ENCODE peak calls at places on chromosomes 4 and X, in five cellular contexts. V, H, K, U and I are unnamed samples.
A peak's percentile ranks its signal among the peaks of the same experiment; 100 is the strongest.

GRCh38 chrX:8042304-8042703 is 115.1 kb upstream of the PNPLA4 start:
- DNase-seq in V (no peak), H (no peak), K (peak; percentile 1), U (no peak), I (no peak)

GRCh38 chr4:169266081-169266480 is 4.7 kb downstream of the SH3RF1 start:
- DNase-seq in V (no peak), H (no peak), K (no peak), U (no peak), I (no peak)

GRCh38 chrX:113828470-113828869 is 755.4 kb upstream of the HTR2C start:
- DNase-seq in V (no peak), H (no peak), K (no peak), U (no peak), I (no peak)

GRCh38 chr4:76341063-76341462 is 34.5 kb downstream of the STBD1 start:
- DNase-seq in V (peak; percentile 34), H (no peak), K (peak; percentile 88), U (no peak), I (no peak)

GRCh38 chrX:134685662-134686061 is 27.4 kb upstream of the PLAC1 start:
- DNase-seq in V (no peak), H (peak; percentile 14), K (peak; percentile 53), U (no peak), I (no peak)

GRCh38 chr4:81757706-81758105 is 286.0 kb upstream of the RASGEF1B start:
- DNase-seq in V (no peak), H (no peak), K (no peak), U (no peak), I (no peak)

GRCh38 chr4:150583287-150584197 is 1.6 kb downstream of the MAB21L2 start:
- DNase-seq in V (no peak), H (peak; percentile 8), K (peak; percentile 47), U (no peak), I (no peak)

GRCh38 chr4:5800496-5800895 is 89.5 kb downstream of the EVC start:
- DNase-seq in V (no peak), H (no peak), K (no peak), U (no peak), I (no peak)

GRCh38 chr4:114558446-114559020 is 40.1 kb upstream of the UGT8 start:
- DNase-seq in V (no peak), H (no peak), K (no peak), U (no peak), I (no peak)

GRCh38 chrX:3526749-3527148 is 180.3 kb upstream of the MXRA5 start:
- DNase-seq in V (no peak), H (no peak), K (peak; percentile 27), U (no peak), I (no peak)

GRCh38 chrX:56766554-56767412 is 37.7 kb downstream of the NBDY start:
- DNase-seq in V (no peak), H (peak; percentile 45), K (peak; percentile 48), U (peak; percentile 33), I (no peak)

GRCh38 chrX:19487520-19488200 is 27.6 kb downstream of the MAP3K15 start:
- DNase-seq in V (no peak), H (no peak), K (no peak), U (peak; percentile 41), I (no peak)

GRCh38 chr4:132642196-132642817 is 506.8 kb upstream of the PCDH10 start:
- DNase-seq in V (no peak), H (no peak), K (peak; percentile 70), U (no peak), I (peak; percentile 8)

GRCh38 chr4:1653776-1654175 is 30.3 kb downstream of the FAM53A start:
- DNase-seq in V (no peak), H (no peak), K (no peak), U (no peak), I (no peak)

GRCh38 chr4:184968784-184969201 is 49.5 kb upstream of the HELT start:
- DNase-seq in V (no peak), H (no peak), K (no peak), U (peak; percentile 91), I (no peak)

GRCh38 chrX:79721234-79721633 is 293.3 kb upstream of the TBX22 start:
- DNase-seq in V (no peak), H (no peak), K (no peak), U (no peak), I (no peak)

GRCh38 chr4:25621027-25621930 is 34.4 kb upstream of the SLC34A2 start:
- DNase-seq in V (no peak), H (no peak), K (peak; percentile 2), U (no peak), I (no peak)

GRCh38 chr4:189081831-189082230 is 858.8 kb upstream of the FRG1 start:
- DNase-seq in V (no peak), H (no peak), K (no peak), U (no peak), I (no peak)

GRCh38 chr4:48779095-48779997 is 733 bp downstream of the FRYL start:
- DNase-seq in V (no peak), H (peak; percentile 86), K (peak; percentile 62), U (peak; percentile 64), I (peak; percentile 64)

GRCh38 chr4:47876310-47876709 is 38.1 kb downstream of the NFXL1 start:
- DNase-seq in V (no peak), H (no peak), K (peak; percentile 77), U (no peak), I (no peak)

GRCh38 chr4:139555705-139556070 is 331 bp downstream of the SETD7 start:
- DNase-seq in V (no peak), H (no peak), K (no peak), U (peak; percentile 56), I (peak; percentile 33)

GRCh38 chr4:72375050-72375736 is 193.8 kb downstream of the ADAMTS3 start:
- DNase-seq in V (peak; percentile 67), H (no peak), K (peak; percentile 48), U (no peak), I (no peak)

GRCh38 chr4:74536557-74536956 is 91.6 kb downstream of the AREG start:
- DNase-seq in V (no peak), H (no peak), K (peak; percentile 68), U (no peak), I (no peak)

GRCh38 chrX:119970574-119970973 is 27.0 kb upstream of the NKAP start:
- DNase-seq in V (no peak), H (no peak), K (no peak), U (no peak), I (no peak)

GRCh38 chr4:168059251-168059650 is 33.1 kb upstream of the ANXA10 start:
- DNase-seq in V (no peak), H (no peak), K (peak; percentile 69), U (no peak), I (no peak)

DNA sequence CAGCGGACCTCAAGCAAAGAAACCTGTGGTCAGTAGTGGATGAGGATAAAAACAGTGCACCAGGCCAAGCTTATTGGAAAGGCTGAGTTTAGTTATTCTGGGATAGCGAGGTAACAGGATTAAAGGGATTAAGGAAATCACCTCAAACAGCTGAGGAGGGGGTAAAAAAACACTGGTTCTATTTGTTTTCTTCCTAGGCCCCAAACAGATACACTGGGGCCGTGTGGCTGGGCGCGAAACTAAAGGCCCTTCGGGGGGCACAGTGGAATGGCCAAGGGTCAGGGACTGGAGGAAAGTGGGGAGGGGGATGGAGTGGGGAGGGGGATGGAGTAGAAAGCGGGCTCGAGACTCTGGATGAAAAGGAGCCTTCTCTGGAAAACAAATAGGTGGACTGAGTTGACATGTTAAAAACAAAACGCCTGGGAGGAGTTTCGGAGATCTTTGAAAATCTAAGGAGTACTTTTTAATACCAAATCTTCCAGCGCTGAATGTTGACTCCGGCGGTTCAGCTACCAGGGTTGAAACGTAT is 2.9 kb downstream of the SOX3 start:
- DNase-seq in V (no peak), H (no peak), K (no peak), U (no peak), I (no peak)
- H3K4me3 ChIP-seq in V (no peak overlapping the region), H (no peak overlapping the region), K (no peak overlapping the region), U (no peak overlapping the region), I (no peak overlapping the region)

DNA sequence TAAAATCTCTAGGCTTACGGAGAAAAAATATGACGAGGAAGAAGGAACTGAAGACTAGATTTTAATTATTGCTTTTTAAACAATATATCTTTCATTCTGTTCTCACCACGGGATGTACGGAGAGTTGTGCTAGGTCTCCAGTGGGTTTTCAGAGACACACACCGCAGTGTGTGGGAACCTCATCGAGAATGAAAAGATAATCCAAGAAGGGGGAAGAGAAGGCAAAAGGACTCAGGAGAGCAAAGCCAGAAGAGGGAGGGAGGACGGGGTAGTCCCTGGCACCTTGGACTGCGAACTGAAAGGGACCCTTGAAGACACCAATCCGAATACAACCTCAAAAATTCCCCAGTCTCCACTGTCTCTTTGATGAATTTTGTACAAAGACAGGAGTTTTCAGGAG is 907 bp upstream of the LEF1 start:
- DNase-seq in V (no peak), H (no peak), K (no peak), U (no peak), I (no peak)
- H3K4me3 ChIP-seq in V (no peak overlapping the region), H (no peak overlapping the region), K (no peak overlapping the region), U (no peak overlapping the region), I (no peak overlapping the region)

GRCh38 chr4:87005369-87005689 is 70.5 kb downstream of the AFF1 start:
- DNase-seq in V (no peak), H (no peak), K (no peak), U (no peak), I (no peak)
- H3K4me3 ChIP-seq in V (no peak overlapping the region), H (peak overlapping the region; percentile 94), K (no peak overlapping the region), U (no peak overlapping the region), I (no peak overlapping the region)

GRCh38 chr4:3286335-3287175 is 6.3 kb upstream of the RGS12 start:
- DNase-seq in V (no peak), H (no peak), K (no peak), U (no peak), I (no peak)
- H3K4me3 ChIP-seq in V (no peak overlapping the region), H (no peak overlapping the region), K (no peak overlapping the region), U (no peak overlapping the region), I (no peak overlapping the region)

GRCh38 chrX:153426204-153426603 is 14.9 kb downstream of the ZFP92 start:
- DNase-seq in V (no peak), H (no peak), K (no peak), U (no peak), I (no peak)
- H3K4me3 ChIP-seq in V (no peak overlapping the region), H (no peak overlapping the region), K (no peak overlapping the region), U (no peak overlapping the region), I (no peak overlapping the region)